ENCODE peak calls at places on chromosomes 1 and 21, in four cellular contexts. G is tibial artery, T is omental fat pad, J is cardiac fibroblast. K is an unnamed sample.
A peak's percentile ranks its signal among the peaks of the same experiment; 100 is the strongest.

GRCh38 chr1:156654700-156655099 is 12.8 kb downstream of the BCAN start:
- DNase-seq in G (no peak), T (no peak), J (no peak), K (no peak)

GRCh38 chr1:245753807-245754206 is 599.0 kb downstream of the KIF26B start:
- DNase-seq in G (no peak), T (no peak), J (no peak), K (no peak)

GRCh38 chr1:170494369-170494768 is 37.6 kb upstream of the GORAB start:
- DNase-seq in G (no peak), T (no peak), J (peak; percentile 88), K (peak; percentile 44)

GRCh38 chr1:215835951-215836350 is 268.8 kb downstream of the KCTD3 start:
- DNase-seq in G (no peak), T (no peak), J (peak; percentile 43), K (no peak)

GRCh38 chr21:35628331-35628730 is 432.0 kb downstream of the SETD4 start:
- DNase-seq in G (no peak), T (no peak), J (no peak), K (no peak)

GRCh38 chr1:89525169-89525855 is 683 bp downstream of the LRRC8B start:
- DNase-seq in G (peak; percentile 26), T (no peak), J (no peak), K (no peak)

GRCh38 chr1:75724472-75725022 is at the start of gene ACADM:
- DNase-seq in G (peak; percentile 86), T (peak; percentile 44), J (peak; percentile 87), K (peak; percentile 83)

GRCh38 chr1:14939527-14940284 is 213.8 kb upstream of the TMEM51 start:
- DNase-seq in G (no peak), T (no peak), J (peak; percentile 72), K (no peak)

GRCh38 chr21:34845521-34846213 is 176.9 kb downstream of the CLIC6 start:
- DNase-seq in G (no peak), T (no peak), J (peak; percentile 82), K (no peak)

GRCh38 chr1:77378723-77379533 is 97.1 kb downstream of the AK5 start:
- DNase-seq in G (no peak), T (no peak), J (peak; percentile 34), K (no peak)

GRCh38 chr1:19809044-19809750 is 5.9 kb downstream of the RNF186 start:
- DNase-seq in G (no peak), T (no peak), J (no peak), K (no peak)

GRCh38 chr1:12359734-12360133 is 129.9 kb downstream of the VPS13D start:
- DNase-seq in G (no peak), T (no peak), J (peak; percentile 19), K (no peak)

GRCh38 chr1:229991724-229992333 is 75.2 kb upstream of the GALNT2 start:
- DNase-seq in G (no peak), T (no peak), J (no peak), K (no peak)

GRCh38 chr1:37477198-37477931 is 3.0 kb downstream of the ZC3H12A start:
- DNase-seq in G (peak; percentile 31), T (no peak), J (peak; percentile 50), K (no peak)

GRCh38 chr1:155081472-155082300 is 3.0 kb downstream of the EFNA3 start:
- DNase-seq in G (no peak), T (no peak), J (no peak), K (no peak)

GRCh38 chr1:182507685-182508084 is 57.7 kb downstream of the RGSL1 start:
- DNase-seq in G (no peak), T (no peak), J (peak; percentile 2), K (no peak)

GRCh38 chr1:5481889-5482288 is 510.3 kb downstream of the NPHP4 start:
- DNase-seq in G (no peak), T (no peak), J (no peak), K (no peak)

GRCh38 chr1:94792876-94793605 is 27.1 kb upstream of the SLC44A3 start:
- DNase-seq in G (peak; percentile 55), T (no peak), J (peak; percentile 74), K (no peak)

GRCh38 chr21:42513985-42514882 is 582 bp downstream of the SLC37A1 start:
- DNase-seq in G (peak; percentile 42), T (no peak), J (no peak), K (no peak)

GRCh38 chr1:92410706-92411105 is 76.0 kb downstream of the GFI1 start:
- DNase-seq in G (no peak), T (no peak), J (no peak), K (no peak)

GRCh38 chr1:191963781-191964455 is 194.3 kb upstream of the RGS18 start:
- DNase-seq in G (no peak), T (no peak), J (no peak), K (no peak)

GRCh38 chr1:36154765-36155559 is 998 bp upstream of the MAP7D1 start:
- DNase-seq in G (peak; percentile 42), T (no peak), J (peak; percentile 43), K (peak; percentile 44)

GRCh38 chr21:44911384-44912157 is 9.1 kb downstream of the ITGB2 start:
- DNase-seq in G (peak; percentile 80), T (peak; percentile 37), J (no peak), K (peak; percentile 46)

GRCh38 chr21:31098576-31099005 is 60.3 kb upstream of the KRTAP19-8 start:
- DNase-seq in G (peak; percentile 63), T (peak; percentile 34), J (peak; percentile 63), K (peak; percentile 38)

GRCh38 chr1:20123696-20124450 is 4.5 kb upstream of the PLA2G2D start:
- DNase-seq in G (no peak), T (no peak), J (peak; percentile 31), K (no peak)

GRCh38 chr1:237492359-237492758 is 398.4 kb downstream of the ZP4 start:
- DNase-seq in G (no peak), T (no peak), J (no peak), K (no peak)
- TF ChIP-seq CTCF in G (no peak), T (no peak), J (no peak), K (no peak)

DNA sequence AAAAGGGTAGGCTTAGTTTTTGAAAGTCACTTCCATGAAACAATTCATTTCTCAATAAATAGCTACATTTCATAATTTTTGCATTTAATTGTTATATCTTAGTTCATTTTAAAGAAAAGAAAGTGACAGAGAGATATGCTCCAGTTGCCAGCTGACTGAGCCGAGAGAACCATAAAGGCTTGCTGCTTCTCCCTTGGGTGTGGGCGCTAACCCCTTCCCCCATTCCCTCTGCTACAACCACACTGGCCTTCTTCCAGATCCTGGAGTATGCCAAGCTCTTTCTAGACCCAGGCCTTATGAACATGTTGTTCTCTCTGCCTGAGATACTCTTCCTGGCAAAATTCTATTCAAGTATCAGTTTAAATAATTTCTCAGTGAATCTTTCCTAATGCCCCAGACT is 12.3 kb downstream of the SORT1 start:
- DNase-seq in G (peak; percentile 78), T (no peak), J (peak; percentile 74), K (peak; percentile 42)
- TF ChIP-seq CTCF in G (no peak), T (no peak), J (no peak), K (no peak)

DNA sequence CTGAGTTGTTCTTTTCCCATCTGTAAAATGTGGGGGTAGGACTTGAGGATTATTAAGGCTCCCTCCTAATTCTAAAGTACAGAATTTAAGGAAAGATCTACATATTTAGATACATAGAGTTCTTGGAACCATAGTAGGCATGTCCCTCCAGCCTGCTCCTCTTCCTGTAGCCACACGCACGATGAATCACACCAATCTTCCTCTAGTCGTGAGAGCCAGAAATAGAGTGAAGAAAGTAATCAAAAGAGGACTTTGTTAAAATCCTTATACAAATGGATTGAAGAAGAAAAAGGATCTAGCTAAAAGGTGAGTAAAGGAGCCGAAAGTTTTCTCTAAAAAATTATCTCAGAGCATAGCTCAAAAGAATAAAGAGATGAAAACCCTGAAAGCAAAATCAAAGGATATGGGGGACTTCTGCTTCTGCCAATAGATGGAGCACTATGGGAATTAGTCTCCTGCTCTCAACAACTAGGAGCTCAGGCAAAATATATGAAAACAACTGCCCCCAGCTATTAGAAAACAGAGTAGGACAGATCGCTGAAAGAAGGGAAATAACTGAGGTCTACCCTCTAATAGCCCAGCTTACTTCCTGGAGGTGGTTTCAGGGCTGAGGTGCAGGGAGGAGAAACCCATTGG is 8.5 kb downstream of the C1orf141 start:
- DNase-seq in G (no peak), T (no peak), J (peak; percentile 29), K (no peak)
- TF ChIP-seq CTCF in G (no peak), T (no peak), J (no peak), K (no peak)

GRCh38 chr1:34787461-34788420 is 5.1 kb upstream of the GJA4 start:
- DNase-seq in G (no peak), T (no peak), J (peak; percentile 46), K (no peak)
- TF ChIP-seq CTCF in G (peak; percentile 47), T (no peak), J (peak; percentile 50), K (no peak)

DNA sequence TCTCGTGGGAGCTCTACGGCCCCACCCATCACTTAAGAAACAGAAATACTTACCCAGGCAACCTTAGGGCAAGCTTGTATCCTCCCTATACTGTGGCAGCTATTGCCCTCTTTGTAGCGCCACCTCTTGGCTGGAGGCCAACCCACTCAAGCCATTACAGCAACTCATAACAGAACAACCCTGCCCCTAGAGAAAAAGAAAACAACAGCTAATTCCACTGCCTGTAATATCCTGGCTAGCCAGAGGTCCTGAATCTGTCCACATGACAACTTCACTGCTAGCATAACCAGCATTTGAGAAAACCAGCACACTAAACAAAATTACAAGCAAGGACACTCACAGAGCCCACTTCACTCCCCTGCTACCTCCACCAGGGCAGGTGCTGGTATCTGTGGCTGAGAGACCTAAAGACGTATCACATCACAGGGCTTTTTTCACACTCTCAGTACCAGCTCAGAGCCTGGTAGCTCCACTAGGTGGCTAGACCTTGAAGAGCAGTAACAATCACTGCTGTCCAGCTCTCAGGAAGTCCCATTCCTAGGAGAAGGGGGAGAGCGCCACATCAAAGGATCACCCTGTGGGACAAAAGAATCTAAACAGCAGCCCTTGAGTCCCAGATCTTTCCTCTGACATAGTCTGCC is 14.5 kb upstream of the MX1 start:
- DNase-seq in G (no peak), T (no peak), J (peak; percentile 14), K (no peak)
- TF ChIP-seq CTCF in G (no peak), T (no peak), J (no peak), K (no peak)

GRCh38 chr1:72845342-72845741 is 563.0 kb upstream of the NEGR1 start:
- DNase-seq in G (no peak), T (no peak), J (no peak), K (no peak)
- TF ChIP-seq CTCF in G (no peak), T (no peak), J (peak; percentile 19), K (no peak)

DNA sequence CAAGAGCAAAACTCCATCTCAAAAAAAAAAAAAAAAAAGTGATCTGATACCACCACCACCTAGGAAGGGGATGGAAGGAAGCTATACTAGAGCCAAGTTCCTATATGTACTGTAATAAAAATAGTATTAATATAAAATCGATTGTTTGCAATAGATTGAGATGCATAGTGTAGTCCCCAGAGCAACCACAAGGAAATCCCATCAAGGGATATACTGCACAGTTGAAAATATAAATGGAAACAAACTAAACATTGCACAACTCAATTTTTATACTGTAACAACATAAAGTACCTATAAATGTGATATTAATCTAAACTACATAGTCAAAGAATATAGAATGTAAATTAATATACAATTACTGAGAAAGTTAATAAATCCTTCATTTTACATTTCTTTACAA is 20.9 kb upstream of the PSMG1 start:
- DNase-seq in G (no peak), T (no peak), J (no peak), K (no peak)
- TF ChIP-seq CTCF in G (peak; percentile 14), T (no peak), J (peak; percentile 29), K (no peak)

GRCh38 chr1:45522324-45523104 is 830 bp upstream of the PRDX1 start:
- DNase-seq in G (no peak), T (no peak), J (peak; percentile 41), K (no peak)

GRCh38 chr1:45516465-45516864 is 5.2 kb downstream of the PRDX1 start:
- DNase-seq in G (no peak), T (no peak), J (no peak), K (no peak)

GRCh38 chr1:45526135-45526644 is 4.5 kb upstream of the PRDX1 start:
- DNase-seq in G (no peak), T (no peak), J (no peak), K (no peak)

GRCh38 chr1:45518910-45519309 is 2.8 kb downstream of the PRDX1 start:
- DNase-seq in G (no peak), T (no peak), J (peak; percentile 34), K (no peak)

GRCh38 chr1:45521413-45522323 is at the start of gene PRDX1:
- DNase-seq in G (peak; percentile 96), T (peak; percentile 99), J (peak; percentile 97), K (peak; percentile 99)
- TF ChIP-seq CTCF in G (peak; percentile 24), T (no peak), J (peak; percentile 17), K (peak; percentile 24)

K was measured in uterus.